ENCODE peak calls at places on chromosome 1, in five cellular contexts. O is mesenchymal stem cell; G is aorta; V is AG08395; T is stimulated activated CD4-positive, alpha-beta T cell treated with anti-CD3 and anti-CD28 coated beads, Interleukin-12 subunit alpha, Interleukin-12 subunit beta, amount 100 ng/mL, for 48 hours. Z is an unnamed sample.

GRCh38 chr1:37158113-37158749 is 123.9 kb upstream of the GRIK3 start:
- DNase-seq in O (no peak), G (no peak), V (no peak), T (no peak), Z (no peak)

GRCh38 chr1:171142081-171142450 is 43.0 kb upstream of the FMO2 start:
- DNase-seq in O (peak; percentile 57), G (peak; percentile 68), V (peak; percentile 24), T (no peak), Z (peak; percentile 75)

GRCh38 chr1:67485046-67485811 is 55.0 kb upstream of the SERBP1 start:
- DNase-seq in O (no peak), G (no peak), V (no peak), T (no peak), Z (no peak)

GRCh38 chr1:208268541-208269337 is 24.6 kb upstream of the PLXNA2 start:
- DNase-seq in O (no peak), G (peak; percentile 57), V (no peak), T (no peak), Z (no peak)

GRCh38 chr1:168626326-168626725 is 49.9 kb downstream of the XCL1 start:
- DNase-seq in O (no peak), G (no peak), V (no peak), T (no peak), Z (no peak)

GRCh38 chr1:158248122-158248521 is 6.1 kb upstream of the CD1A start:
- DNase-seq in O (no peak), G (no peak), V (no peak), T (peak; percentile 7), Z (no peak)

GRCh38 chr1:153563339-153563952 is 2.2 kb downstream of the S100A2 start:
- DNase-seq in O (no peak), G (peak; percentile 48), V (no peak), T (no peak), Z (no peak)

GRCh38 chr1:82227286-82227685 is 426.6 kb downstream of the ADGRL2 start:
- DNase-seq in O (no peak), G (no peak), V (no peak), T (no peak), Z (peak; percentile 79)

GRCh38 chr1:114700026-114700600 is 4.8 kb upstream of the AMPD1 start:
- DNase-seq in O (no peak), G (no peak), V (peak; percentile 40), T (no peak), Z (no peak)

GRCh38 chr1:93694833-93695232 is 13.2 kb upstream of the BCAR3 start:
- DNase-seq in O (no peak), G (no peak), V (no peak), T (no peak), Z (no peak)

GRCh38 chr1:107264561-107264960 is 123.7 kb downstream of the NTNG1 start:
- DNase-seq in O (peak; percentile 5), G (no peak), V (peak; percentile 3), T (no peak), Z (peak; percentile 2)

GRCh38 chr1:214400136-214400535 is 119.2 kb downstream of the SMYD2 start:
- DNase-seq in O (no peak), G (no peak), V (no peak), T (no peak), Z (no peak)

GRCh38 chr1:16178596-16179497 is 23.0 kb upstream of the EPHA2 start:
- DNase-seq in O (peak; percentile 75), G (no peak), V (no peak), T (no peak), Z (no peak)

GRCh38 chr1:64357376-64357775 is 112.6 kb upstream of the CACHD1 start:
- DNase-seq in O (no peak), G (no peak), V (no peak), T (no peak), Z (no peak)

GRCh38 chr1:20343149-20343936 is 52.7 kb downstream of the VWA5B1 start:
- DNase-seq in O (no peak), G (no peak), V (no peak), T (no peak), Z (no peak)

GRCh38 chr1:91311672-91312071 is 93.0 kb downstream of the HFM1 start:
- DNase-seq in O (no peak), G (no peak), V (no peak), T (no peak), Z (no peak)

GRCh38 chr1:234543442-234544093 is 64.6 kb upstream of the TARBP1 start:
- DNase-seq in O (no peak), G (no peak), V (no peak), T (no peak), Z (no peak)

GRCh38 chr1:100443739-100444571 is 91.6 kb downstream of the CDC14A start:
- DNase-seq in O (peak; percentile 32), G (no peak), V (no peak), T (peak; percentile 16), Z (peak; percentile 74)

GRCh38 chr1:26820784-26821269 is 5.7 kb upstream of the ZDHHC18 start:
- DNase-seq in O (no peak), G (no peak), V (no peak), T (no peak), Z (no peak)

GRCh38 chr1:152162826-152163463 is 3.9 kb upstream of the RPTN start:
- DNase-seq in O (peak; percentile 14), G (no peak), V (peak; percentile 95), T (no peak), Z (no peak)

GRCh38 chr1:114320586-114320985 is 166.9 kb upstream of the SYT6 start:
- DNase-seq in O (peak; percentile 24), G (no peak), V (peak; percentile 86), T (no peak), Z (no peak)

GRCh38 chr1:102099916-102100315 is 103.2 kb upstream of the OLFM3 start:
- DNase-seq in O (no peak), G (no peak), V (no peak), T (no peak), Z (no peak)

GRCh38 chr1:82337635-82338034 is 536.9 kb downstream of the ADGRL2 start:
- DNase-seq in O (no peak), G (no peak), V (no peak), T (no peak), Z (no peak)

GRCh38 chr1:109883248-109883955 is 27.2 kb upstream of the CSF1 start:
- DNase-seq in O (no peak), G (peak; percentile 78), V (no peak), T (no peak), Z (no peak)

GRCh38 chr1:67677408-67677807 is 7.6 kb upstream of the GADD45A start:
- DNase-seq in O (no peak), G (no peak), V (no peak), T (no peak), Z (no peak)

GRCh38 chr1:241918879-241919278 is 38.7 kb upstream of the BECN2 start:
- DNase-seq in O (peak; percentile 66), G (no peak), V (peak; percentile 88), T (no peak), Z (no peak)

GRCh38 chr1:19488136-19488535 is 2.8 kb upstream of the CAPZB start:
- DNase-seq in O (no peak), G (no peak), V (no peak), T (no peak), Z (no peak)

GRCh38 chr1:119453021-119453420 is 38.1 kb downstream of the HSD3B2 start:
- DNase-seq in O (no peak), G (no peak), V (peak; percentile 86), T (no peak), Z (no peak)

GRCh38 chr1:196466656-196467055 is 141.6 kb downstream of the KCNT2 start:
- DNase-seq in O (peak; percentile 75), G (no peak), V (peak; percentile 60), T (no peak), Z (no peak)

GRCh38 chr1:200486634-200487033 is 76.8 kb upstream of the ZNF281 start:
- DNase-seq in O (no peak), G (no peak), V (no peak), T (no peak), Z (no peak)

GRCh38 chr1:44036409-44037111 is 5.3 kb upstream of the SLC6A9 start:
- DNase-seq in O (peak; percentile 71), G (peak; percentile 82), V (peak; percentile 74), T (peak; percentile 51), Z (peak; percentile 84)

GRCh38 chr1:156910309-156910782 is 10.1 kb upstream of the LRRC71 start:
- DNase-seq in O (no peak), G (peak; percentile 52), V (no peak), T (peak; percentile 35), Z (no peak)

GRCh38 chr1:174262747-174263241 is 103.5 kb downstream of the RABGAP1L start:
- DNase-seq in O (peak; percentile 59), G (no peak), V (peak; percentile 70), T (no peak), Z (peak; percentile 68)

GRCh38 chr1:117290855-117291254 is 76.4 kb upstream of the MAN1A2 start:
- DNase-seq in O (no peak), G (no peak), V (no peak), T (no peak), Z (no peak)

GRCh38 chr1:96966536-96967138 is 245.1 kb downstream of the PTBP2 start:
- DNase-seq in O (peak; percentile 70), G (peak; percentile 78), V (peak; percentile 64), T (peak; percentile 51), Z (peak; percentile 84)

GRCh38 chr1:45995298-45995697 is 137.1 kb downstream of the PIK3R3 start:
- DNase-seq in O (peak; percentile 24), G (no peak), V (no peak), T (no peak), Z (no peak)

GRCh38 chr1:46218443-46218842 is 15.3 kb downstream of the LURAP1 start:
- DNase-seq in O (no peak), G (no peak), V (no peak), T (no peak), Z (no peak)

Z was measured in endothelial cell of umbilical vein.